ENCODE peak calls at places on chromosomes 12 and 14, in six cellular contexts. I, D, C, M, B and Z are unnamed samples. For H3F3A, the result is how much of the 10 kb centered on the place peaks cover.

GRCh38 chr12:20260864-20261263 is 107.5 kb upstream of the PDE3A start:
- DNase-seq in I (no peak), D (no peak), C (no peak), M (no peak), B (no peak), Z (no peak)

GRCh38 chr12:26340649-26341048 is 145.3 kb downstream of the SSPN start:
- DNase-seq in I (no peak), D (no peak), C (no peak), M (no peak), B (no peak), Z (no peak)

GRCh38 chr12:12327802-12328201 is 22.2 kb downstream of the MANSC1 start:
- DNase-seq in I (peak), D (peak), C (peak), M (peak), B (no peak), Z (peak)

GRCh38 chr12:108833355-108833733 is 24.0 kb downstream of the SSH1 start:
- DNase-seq in I (no peak), D (no peak), C (peak), M (peak), B (peak), Z (no peak)

GRCh38 chr12:32444895-32445294 is 45.5 kb downstream of the FGD4 start:
- DNase-seq in I (peak), D (no peak), C (peak), M (peak), B (peak), Z (no peak)

GRCh38 chr12:5254703-5255102 is 177.2 kb upstream of the NTF3 start:
- DNase-seq in I (peak), D (no peak), C (no peak), M (peak), B (no peak), Z (no peak)

GRCh38 chr14:68384881-68385280 is 408.0 kb downstream of the ZFP36L1 start:
- DNase-seq in I (no peak), D (no peak), C (no peak), M (peak), B (no peak), Z (no peak)

GRCh38 chr14:76976623-76977005 is 51.9 kb downstream of the IRF2BPL start:
- DNase-seq in I (no peak), D (no peak), C (no peak), M (no peak), B (no peak), Z (no peak)

GRCh38 chr12:104121001-104121400 is 17.0 kb downstream of the NFYB start:
- DNase-seq in I (no peak), D (no peak), C (peak), M (peak), B (no peak), Z (no peak)

GRCh38 chr12:18446245-18446644 is 184.9 kb downstream of the PIK3C2G start:
- DNase-seq in I (peak), D (peak), C (no peak), M (no peak), B (no peak), Z (no peak)

GRCh38 chr14:90538095-90538494 is 141.3 kb downstream of the CALM1 start:
- DNase-seq in I (no peak), D (no peak), C (no peak), M (no peak), B (no peak), Z (no peak)

GRCh38 chr12:19671695-19672094 is 232.4 kb downstream of the AEBP2 start:
- DNase-seq in I (no peak), D (no peak), C (no peak), M (no peak), B (no peak), Z (no peak)

GRCh38 chr12:109988274-109988673 is 7.9 kb downstream of the GIT2 start:
- DNase-seq in I (no peak), D (no peak), C (no peak), M (no peak), B (no peak), Z (no peak)

GRCh38 chr12:34404377-34405285 is 382.3 kb downstream of the ALG10 start:
- DNase-seq in I (no peak), D (no peak), C (no peak), M (no peak), B (peak), Z (no peak)

GRCh38 chr12:46384451-46385301 is 12.1 kb upstream of the SLC38A2 start:
- DNase-seq in I (no peak), D (no peak), C (peak), M (peak), B (no peak), Z (no peak)

GRCh38 chr14:48575772-48576171 is 900.4 kb upstream of the MDGA2 start:
- DNase-seq in I (no peak), D (peak), C (no peak), M (no peak), B (no peak), Z (no peak)

GRCh38 chr14:61703342-61704129 is 8.2 kb downstream of the HIF1A start:
- DNase-seq in I (no peak), D (no peak), C (no peak), M (peak), B (no peak), Z (no peak)

GRCh38 chr14:80638620-80639215 is 302.8 kb downstream of the CEP128 start:
- DNase-seq in I (no peak), D (no peak), C (peak), M (peak), B (no peak), Z (no peak)

GRCh38 chr14:104342435-104343293 is 204.3 kb downstream of the KIF26A start:
- DNase-seq in I (peak), D (peak), C (no peak), M (no peak), B (no peak), Z (no peak)

GRCh38 chr12:54371328-54372112 is 7.2 kb upstream of the GPR84 start:
- DNase-seq in I (no peak), D (no peak), C (no peak), M (no peak), B (no peak), Z (no peak)

GRCh38 chr12:133081408-133081806 is 684 bp downstream of the ZNF140 start:
- DNase-seq in I (no peak), D (peak), C (no peak), M (no peak), B (peak), Z (no peak)

GRCh38 chr12:93322784-93323183 is 54.9 kb upstream of the NUDT4 start:
- DNase-seq in I (no peak), D (no peak), C (peak), M (peak), B (no peak), Z (peak)

GRCh38 chr12:66709444-66709773 is 30.5 kb upstream of the GRIP1 start:
- DNase-seq in I (no peak), D (no peak), C (no peak), M (no peak), B (no peak), Z (no peak)

GRCh38 chr12:2385529-2385928 is 332.7 kb downstream of the CACNA1C start:
- DNase-seq in I (no peak), D (no peak), C (no peak), M (no peak), B (no peak), Z (no peak)

GRCh38 chr12:116385486-116386217 is 108.2 kb upstream of the MED13L start:
- DNase-seq in I (peak), D (peak), C (no peak), M (no peak), B (no peak), Z (no peak)

GRCh38 chr14:51574009-51574408 is 77.7 kb upstream of the FRMD6 start:
- DNase-seq in I (no peak), D (no peak), C (no peak), M (no peak), B (no peak), Z (no peak)

GRCh38 chr12:5864913-5865312 is 80.1 kb downstream of the ANO2 start:
- DNase-seq in I (no peak), D (no peak), C (no peak), M (no peak), B (no peak), Z (no peak)

GRCh38 chr12:113479578-113480335 is 8.1 kb upstream of the LHX5 start:
- DNase-seq in I (peak), D (peak), C (no peak), M (peak), B (no peak), Z (no peak)

GRCh38 chr12:126617312-126617711 is 1552.1 kb downstream of the AACS start:
- DNase-seq in I (peak), D (peak), C (peak), M (peak), B (peak), Z (peak)

GRCh38 chr14:89085154-89086059 is 261.0 kb downstream of the TTC8 start:
- DNase-seq in I (no peak), D (no peak), C (no peak), M (peak), B (no peak), Z (no peak)

GRCh38 chr14:69464829-69465228 is 19.7 kb upstream of the PLEKHD1 start:
- DNase-seq in I (no peak), D (no peak), C (peak), M (peak), B (no peak), Z (no peak)

GRCh38 chr14:79248131-79248530 is 963.2 kb downstream of the DIO2 start:
- DNase-seq in I (no peak), D (no peak), C (no peak), M (no peak), B (no peak), Z (no peak)

GRCh38 chr12:123995023-123995422 is 22.0 kb downstream of the ZNF664 start:
- DNase-seq in I (no peak), D (no peak), C (peak), M (peak), B (no peak), Z (no peak)

GRCh38 chr12:113461666-113462065 is 10.0 kb downstream of the LHX5 start:
- DNase-seq in I (peak), D (peak), C (peak), M (peak), B (no peak), Z (no peak)

DNA sequence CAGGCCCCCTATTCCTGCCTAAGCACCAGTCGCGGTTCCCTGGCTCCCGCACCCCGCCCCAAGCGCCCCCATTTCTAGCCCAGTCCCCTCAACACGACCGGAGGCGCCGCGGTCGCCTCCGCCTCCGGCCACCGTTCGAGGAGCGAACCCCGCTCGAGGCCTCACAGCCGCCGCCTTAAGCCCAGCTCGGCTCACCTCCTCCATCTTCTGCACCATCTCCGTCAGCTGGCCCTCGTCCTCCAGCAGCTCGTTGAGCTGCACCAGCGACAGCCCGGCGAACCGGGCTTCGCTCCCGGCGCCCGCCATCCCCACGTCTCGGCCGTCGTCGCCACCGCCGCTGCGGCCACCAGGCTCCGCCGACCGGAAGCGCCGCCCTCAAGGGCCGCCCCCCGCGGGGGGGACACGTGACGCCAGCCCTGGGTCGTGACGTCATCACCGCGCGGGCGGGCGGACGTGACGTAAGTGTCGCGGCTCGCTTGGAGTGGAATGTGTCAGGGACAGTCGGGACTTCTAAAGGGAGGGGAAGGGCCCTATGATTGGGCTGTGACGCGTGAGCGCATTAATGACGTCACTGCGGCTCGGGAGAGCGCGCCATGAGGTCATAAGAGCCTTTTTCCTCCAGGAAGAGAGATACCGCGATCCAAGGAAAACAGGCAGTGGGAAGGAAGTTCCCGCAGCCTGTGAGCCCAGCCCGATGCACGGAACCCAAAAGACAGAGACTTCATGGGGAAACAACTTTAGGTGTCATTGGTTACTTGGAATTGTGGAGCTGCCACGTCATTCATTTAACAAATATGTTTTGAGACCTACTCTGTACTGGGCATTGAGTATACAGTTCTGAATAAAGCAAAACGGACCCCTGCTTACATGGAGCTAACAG is at the start of gene VPS37B:
- DNase-seq in I (peak), D (peak), C (peak), M (peak), B (peak), Z (peak)
- H3F3A ChIP-seq in I (under half), D (under half), C (under half), M (half or more), B (half or more), Z (half or more)

DNA sequence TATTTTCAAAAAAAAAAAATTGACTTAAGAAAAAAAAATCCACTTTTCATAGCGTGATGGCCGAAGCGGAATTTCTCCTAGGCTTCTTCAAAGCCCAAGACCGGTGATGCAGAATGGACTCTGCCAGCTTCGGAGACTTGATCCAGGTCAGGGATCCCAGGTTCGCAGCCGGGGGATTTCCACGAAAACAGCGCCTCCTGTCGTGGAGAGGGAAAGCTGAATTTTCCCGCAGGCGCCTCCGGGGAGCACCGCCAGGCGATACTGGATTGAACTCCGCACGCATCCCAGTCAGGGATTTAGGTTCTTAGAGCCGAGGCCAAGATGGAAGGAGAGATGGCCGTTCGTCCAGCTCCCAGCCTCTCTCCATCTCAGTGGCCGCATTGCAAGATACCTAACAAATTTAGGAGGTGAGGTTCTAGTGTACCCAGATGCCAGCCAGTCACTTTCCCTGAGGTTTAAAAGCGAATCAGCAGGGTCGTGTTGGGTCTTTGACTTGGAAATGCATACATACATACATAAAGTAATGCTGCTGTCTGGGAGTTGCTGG is 2.2 kb downstream of the TTC6 start:
- DNase-seq in I (peak), D (peak), C (peak), M (peak), B (peak), Z (no peak)
- TF ChIP-seq EZH2 in I (no peak), D (peak), C (no peak), M (no peak), B (no peak), Z (no peak)

GRCh38 chr12:64085996-64086395 is 136.1 kb downstream of the KICS2 start:
- DNase-seq in I (no peak), D (no peak), C (peak), M (peak), B (no peak), Z (no peak)

GRCh38 chr12:64086946-64087345 is 135.2 kb downstream of the KICS2 start:
- DNase-seq in I (no peak), D (no peak), C (no peak), M (no peak), B (no peak), Z (no peak)

GRCh38 chr12:64091186-64091585 is 130.9 kb downstream of the KICS2 start:
- DNase-seq in I (no peak), D (no peak), C (no peak), M (no peak), B (no peak), Z (no peak)

GRCh38 chr12:64090047-64090446 is 132.0 kb downstream of the KICS2 start:
- DNase-seq in I (no peak), D (no peak), C (no peak), M (no peak), B (no peak), Z (no peak)

GRCh38 chr12:64088431-64089349 is 133.4 kb downstream of the KICS2 start:
- DNase-seq in I (no peak), D (peak), C (peak), M (peak), B (peak), Z (peak)
- H3K4me3 ChIP-seq in I (no peak), D (no peak), C (peak), M (peak), B (peak), Z (no peak)

GRCh38 chr12:65570451-65571130 is 253.7 kb upstream of the HMGA2 start:
- DNase-seq in I (no peak), D (no peak), C (no peak), M (no peak), B (no peak), Z (no peak)

GRCh38 chr12:65566776-65567175 is 257.5 kb upstream of the HMGA2 start:
- DNase-seq in I (no peak), D (no peak), C (no peak), M (peak), B (no peak), Z (no peak)

GRCh38 chr12:65565601-65566560 is 258.4 kb upstream of the HMGA2 start:
- DNase-seq in I (no peak), D (peak), C (peak), M (peak), B (no peak), Z (no peak)

GRCh38 chr12:65567820-65568219 is 256.5 kb upstream of the HMGA2 start:
- DNase-seq in I (no peak), D (no peak), C (no peak), M (no peak), B (no peak), Z (no peak)

GRCh38 chr12:65568517-65568916 is 255.8 kb upstream of the HMGA2 start:
- DNase-seq in I (no peak), D (no peak), C (peak), M (no peak), B (no peak), Z (no peak)
- H3F3A ChIP-seq in I (under half), D (under half), C (under half), M (under half), B (under half), Z (under half)

GRCh38 chr14:103188691-103189480 is 65.6 kb downstream of the TNFAIP2 start:
- DNase-seq in I (peak), D (peak), C (no peak), M (peak), B (peak), Z (no peak)
- TF ChIP-seq EZH2 in I (peak), D (no peak), C (no peak), M (no peak), B (no peak), Z (no peak)

DNA sequence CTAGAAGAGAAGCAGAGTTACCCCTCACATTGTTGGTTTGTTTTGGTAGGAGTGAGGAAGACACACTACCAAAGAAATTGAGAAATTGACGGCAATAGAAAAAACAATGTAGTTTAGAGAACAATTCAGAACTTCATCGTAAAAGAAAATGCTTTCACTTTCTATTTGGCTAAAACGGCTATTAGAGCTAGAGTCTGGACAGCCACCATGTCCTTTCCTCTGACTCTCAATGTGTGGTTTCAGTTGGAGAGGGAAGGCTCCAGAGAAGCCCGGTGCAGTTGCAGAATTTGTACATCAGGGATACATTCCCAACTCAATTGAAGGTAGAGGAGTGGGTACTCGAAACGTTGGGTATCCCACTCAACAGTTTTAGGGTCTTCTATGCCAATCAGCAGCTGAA is 535.3 kb downstream of the GALC start:
- DNase-seq in I (no peak), D (no peak), C (peak), M (no peak), B (no peak), Z (no peak)
- H3K4me3 ChIP-seq in I (no peak), D (no peak), C (peak), M (no peak), B (no peak), Z (no peak)

DNA sequence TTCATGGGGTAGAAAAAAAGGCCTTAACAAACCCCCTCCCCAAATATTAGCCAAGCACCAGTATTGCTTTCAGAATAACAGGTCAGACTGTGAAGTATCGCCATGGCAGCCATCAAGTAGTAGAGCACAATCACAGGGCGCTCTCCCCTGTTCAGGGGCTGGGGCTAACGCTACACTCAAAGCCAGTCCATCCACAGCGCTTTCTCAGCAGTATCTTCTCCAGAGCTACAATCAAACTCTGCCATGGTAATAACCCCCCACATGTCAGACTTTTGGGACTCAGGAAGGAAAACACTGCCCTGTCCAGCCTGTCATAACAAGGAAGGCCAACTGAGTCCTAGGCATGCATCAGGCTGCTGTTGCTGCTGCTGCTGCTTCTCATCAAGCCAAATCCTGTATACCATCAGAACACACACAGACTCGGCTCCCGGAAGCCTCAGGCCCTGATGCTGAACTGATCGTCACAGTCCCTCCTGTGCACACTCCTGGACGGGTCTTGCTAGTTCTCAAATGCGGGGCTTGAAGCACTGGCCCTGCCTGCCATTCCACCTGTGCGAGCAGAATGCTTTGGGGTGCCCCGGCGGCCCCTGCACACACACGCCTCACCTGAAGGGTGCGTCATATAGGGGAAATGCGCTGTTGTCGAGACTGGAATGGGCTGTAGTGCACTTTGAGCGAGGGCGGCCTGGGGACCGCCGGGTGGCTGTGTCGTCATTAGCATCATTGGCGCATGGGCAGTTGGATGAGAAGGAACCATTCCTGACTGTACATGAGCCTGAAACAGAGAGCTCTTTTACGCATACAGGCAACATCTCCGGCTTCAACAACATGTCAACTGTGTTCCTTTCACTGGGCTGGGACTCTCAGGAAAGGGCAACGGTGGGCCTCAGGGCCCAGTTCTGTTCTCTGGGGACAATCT is 47.6 kb downstream of the SH2B3 start:
- DNase-seq in I (no peak), D (peak), C (no peak), M (no peak), B (no peak), Z (no peak)
- H3F3A ChIP-seq in I (under half), D (under half), C (under half), M (half or more), B (half or more), Z (under half)

GRCh38 chr14:54565236-54566151 is 1.4 kb upstream of the SAMD4A start:
- DNase-seq in I (peak), D (peak), C (peak), M (peak), B (peak), Z (peak)
- TF ChIP-seq EZH2 in I (peak), D (no peak), C (no peak), M (no peak), B (no peak), Z (no peak)

GRCh38 chr14:73850940-73851339 is 691 bp upstream of the PTGR2 start:
- DNase-seq in I (peak), D (no peak), C (peak), M (peak), B (peak), Z (no peak)
- H3K4me3 ChIP-seq in I (peak), D (peak), C (peak), M (peak), B (peak), Z (no peak)